ENCODE peak calls at places on chromosome 16, in four cellular contexts. Q is H9, M is IMR-90, U is H1. O is an unnamed sample.
A peak's percentile ranks its signal among the peaks of the same experiment; 100 is the strongest.

GRCh38 chr16:8330761-8331160 is 259.6 kb downstream of the TMEM114 start:
- DNase-seq in Q (no peak), U (no peak), M (no peak), O (no peak)

GRCh38 chr16:14955546-14956231 is 18.4 kb downstream of the NPIPA1 start:
- DNase-seq in U (no peak), Q (no peak), M (no peak), O (no peak)

GRCh38 chr16:71467810-71468209 is 5.8 kb upstream of the ZNF23 start:
- DNase-seq in M (peak; percentile 28), Q (peak; percentile 69), U (no peak), O (peak; percentile 60)

GRCh38 chr16:25007284-25007984 is 7.7 kb downstream of the ARHGAP17 start:
- DNase-seq in M (peak; percentile 89), Q (no peak), U (no peak), O (no peak)

GRCh38 chr16:817001-817906 is 16.7 kb upstream of the GNG13 start:
- DNase-seq in Q (no peak), U (no peak), M (no peak), O (no peak)

GRCh38 chr16:81500833-81501521 is 56.4 kb downstream of the CMIP start:
- DNase-seq in M (peak; percentile 81), U (no peak), Q (no peak), O (no peak)

GRCh38 chr16:50808929-50809538 is 67.1 kb downstream of the CYLD start:
- DNase-seq in Q (no peak), U (no peak), M (no peak), O (no peak)

GRCh38 chr16:88772871-88773811 is 11.9 kb downstream of the PIEZO1 start:
- DNase-seq in Q (no peak), M (peak; percentile 95), U (no peak), O (peak; percentile 49)

GRCh38 chr16:24681793-24682192 is 47.7 kb upstream of the TNRC6A start:
- DNase-seq in U (no peak), Q (no peak), M (peak; percentile 51), O (no peak)

GRCh38 chr16:89092013-89092412 is 1.6 kb upstream of the ACSF3 start:
- DNase-seq in M (no peak), Q (no peak), U (no peak), O (no peak)

GRCh38 chr16:19463468-19464315 is 46.0 kb downstream of the TMC5 start:
- DNase-seq in U (no peak), Q (no peak), M (no peak), O (peak; percentile 80)

GRCh38 chr16:18783430-18784341 is 6.4 kb downstream of the RPS15A start:
- DNase-seq in Q (no peak), M (no peak), U (no peak), O (no peak)

GRCh38 chr16:89691231-89691985 is 4.9 kb downstream of the CDK10 start:
- DNase-seq in Q (no peak), U (no peak), M (no peak), O (no peak)

GRCh38 chr16:89176717-89177116 is 5.2 kb downstream of the CDH15 start:
- DNase-seq in U (no peak), M (no peak), Q (no peak), O (no peak)

GRCh38 chr16:6573577-6573976 is 759.1 kb upstream of the RBFOX1 start:
- DNase-seq in M (no peak), U (peak; percentile 56), Q (peak; percentile 74), O (peak; percentile 75)

GRCh38 chr16:83393196-83393981 is 414.4 kb upstream of the HSBP1 start:
- DNase-seq in U (no peak), Q (no peak), M (peak; percentile 33), O (peak; percentile 30)

GRCh38 chr16:73813523-73813922 is 483.1 kb upstream of the PSMD7 start:
- DNase-seq in M (no peak), U (no peak), Q (peak; percentile 30), O (no peak)

DNA sequence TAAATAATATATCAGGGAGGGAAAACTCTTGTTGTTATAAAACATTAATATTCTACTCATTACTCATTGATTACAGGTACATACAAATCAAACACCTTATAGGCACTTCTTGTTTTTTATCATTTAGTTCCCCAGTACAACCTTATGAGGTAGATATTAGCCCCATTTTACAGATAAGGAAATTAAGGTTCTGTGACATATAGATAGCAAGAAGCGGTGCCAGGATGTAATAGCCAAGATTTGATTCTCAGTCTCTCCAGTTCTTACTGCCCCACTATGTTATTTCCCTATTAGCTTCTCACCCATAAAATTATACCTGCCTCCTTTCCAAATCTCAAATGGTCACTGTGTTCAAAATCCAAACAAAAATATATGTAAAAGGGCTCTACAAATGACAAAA is 36.9 kb downstream of the CMTM3 start:
- DNase-seq in U (no peak), M (no peak), Q (no peak), O (no peak)
- H4K5ac ChIP-seq in U (no peak overlapping the region), M (no peak overlapping the region), Q (no peak overlapping the region), O (no peak overlapping the region)

DNA sequence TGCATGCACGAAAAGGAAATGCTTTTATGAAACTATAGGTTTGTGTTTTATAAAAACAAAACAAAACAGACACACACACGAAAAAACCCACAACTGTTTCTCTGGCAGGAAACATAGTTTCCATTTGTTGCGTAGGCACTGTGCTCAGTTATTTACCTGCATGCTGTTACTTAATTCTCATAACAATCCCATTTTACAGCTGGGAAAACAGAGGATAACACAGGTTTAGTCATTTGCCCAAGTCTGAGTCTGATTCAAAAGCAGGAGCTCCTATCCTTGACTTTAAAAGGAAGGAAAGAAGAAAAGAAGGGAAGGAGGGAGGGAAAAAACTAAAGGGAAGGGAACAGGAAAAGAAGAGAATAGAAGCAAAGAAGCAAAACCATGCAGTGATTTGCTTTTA is 117.4 kb downstream of the DNAH3 start:
- DNase-seq in Q (no peak), U (no peak), M (no peak), O (no peak)
- H3K4me1 ChIP-seq in Q (no peaks in the 10 kb centered on the region), U (no peaks in the 10 kb centered on the region), M (no peaks in the 10 kb centered on the region), O (no peaks in the 10 kb centered on the region)

GRCh38 chr16:47285001-47285400 is 141.3 kb upstream of the NETO2 start:
- DNase-seq in M (no peak), Q (no peak), U (no peak), O (no peak)
- H4K5ac ChIP-seq in M (no peak overlapping the region), Q (no peak overlapping the region), U (no peak overlapping the region), O (no peak overlapping the region)

DNA sequence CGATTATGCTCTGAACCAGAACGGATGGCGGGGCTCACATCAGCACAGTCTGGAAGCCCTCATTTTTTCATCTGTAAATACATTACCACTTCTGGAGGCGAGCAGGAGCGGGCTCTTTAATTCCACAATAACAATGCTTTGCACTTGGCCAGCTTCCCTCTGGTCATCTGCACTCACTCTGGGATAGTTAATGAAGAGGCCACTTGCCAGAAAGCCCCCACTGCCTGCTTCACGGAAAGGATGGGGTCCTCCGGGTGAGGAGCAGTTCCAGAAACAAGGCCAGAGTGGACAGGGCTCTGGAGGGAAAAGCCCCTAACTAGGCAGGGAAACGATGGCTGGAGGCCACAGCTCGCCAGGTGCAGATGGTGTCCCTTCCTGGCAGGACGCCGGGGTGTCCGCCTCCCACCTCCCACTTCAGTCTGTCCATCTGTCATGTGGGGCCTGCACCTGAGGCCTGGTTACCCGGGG is 13.1 kb upstream of the BCAR1 start:
- DNase-seq in U (no peak), M (peak; percentile 35), Q (no peak), O (no peak)
- H3K4me1 ChIP-seq in U (peaks cover 20% of the 10 kb centered on the region), M (peaks cover 44% of the 10 kb centered on the region), Q (no peaks in the 10 kb centered on the region), O (peaks cover 6% of the 10 kb centered on the region)

DNA sequence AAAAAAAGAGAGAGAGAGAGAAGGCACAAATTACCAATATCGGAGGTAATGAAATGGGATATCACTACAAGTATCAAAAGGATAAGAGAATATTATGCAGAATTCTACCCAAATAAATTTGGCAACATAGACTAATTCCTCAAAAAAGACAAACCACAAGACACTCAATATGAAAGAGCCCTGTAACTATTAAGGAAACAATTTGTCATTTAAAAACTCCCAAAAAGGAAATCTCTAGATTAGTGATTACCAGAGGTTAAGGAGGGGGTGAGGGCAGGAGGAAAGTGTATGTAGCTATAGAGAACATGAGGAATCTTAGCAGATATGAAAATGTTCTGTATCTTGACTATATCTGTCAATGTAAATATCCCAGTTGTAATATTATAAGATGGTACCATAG is 54.0 kb downstream of the CFDP1 start:
- DNase-seq in M (no peak), Q (no peak), U (no peak), O (no peak)
- H4K5ac ChIP-seq in M (no peak overlapping the region), Q (no peak overlapping the region), U (no peak overlapping the region), O (no peak overlapping the region)

GRCh38 chr16:67546761-67547422 is 15.4 kb upstream of the CTCF start:
- DNase-seq in U (peak; percentile 70), Q (peak; percentile 88), M (peak; percentile 57), O (peak; percentile 86)
- H3K4me1 ChIP-seq in U (peaks cover 4% of the 10 kb centered on the region), Q (no peaks in the 10 kb centered on the region), M (no peaks in the 10 kb centered on the region), O (no peaks in the 10 kb centered on the region)

GRCh38 chr16:87687571-87687910 is 78.2 kb downstream of the KLHDC4 start:
- DNase-seq in M (no peak), Q (no peak), U (no peak), O (no peak)
- H4K5ac ChIP-seq in M (no peak overlapping the region), Q (no peak overlapping the region), U (no peak overlapping the region), O (no peak overlapping the region)

DNA sequence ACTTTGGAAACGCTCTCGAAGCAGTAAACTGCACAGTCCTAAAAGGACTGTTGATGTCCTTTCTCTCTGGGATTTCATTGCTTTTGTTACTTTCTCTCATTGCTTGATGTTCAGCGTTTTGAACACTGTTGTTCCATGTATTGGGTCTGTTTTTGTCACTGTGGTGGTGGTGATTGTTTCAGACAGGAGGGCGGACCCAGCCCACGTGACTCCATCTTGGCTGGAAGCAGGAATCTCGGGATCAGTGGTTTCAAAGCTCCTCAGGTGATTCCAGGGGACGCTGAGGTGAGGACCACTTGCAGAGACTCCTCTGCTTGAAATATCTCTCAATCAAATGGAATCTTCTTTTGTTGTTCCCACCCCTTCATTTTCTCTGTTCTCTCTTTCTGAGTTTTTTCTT is 18.3 kb downstream of the C16orf54 start:
- DNase-seq in U (no peak), M (no peak), Q (no peak), O (no peak)
- H3K4me1 ChIP-seq in U (no peaks in the 10 kb centered on the region), M (no peaks in the 10 kb centered on the region), Q (no peaks in the 10 kb centered on the region), O (no peaks in the 10 kb centered on the region)

GRCh38 chr16:12436201-12436657 is 367.5 kb downstream of the CPPED1 start:
- DNase-seq in Q (peak; percentile 70), U (peak; percentile 19), M (no peak), O (peak; percentile 43)
- H4K5ac ChIP-seq in Q (no peak overlapping the region), U (peak overlapping the region; percentile 3), M (no peak overlapping the region), O (no peak overlapping the region)

GRCh38 chr16:55499281-55499680 is 9.6 kb upstream of the LPCAT2 start:
- DNase-seq in M (no peak), U (no peak), Q (no peak), O (no peak)
- H3K4me1 ChIP-seq in M (peaks cover 39% of the 10 kb centered on the region), U (no peaks in the 10 kb centered on the region), Q (peaks cover 6% of the 10 kb centered on the region), O (peaks cover 4% of the 10 kb centered on the region)